ENCODE peak calls at places on chromosomes 7 and 10, in seven cellular contexts. D is retina; U is HCEC 1CT; M is activated CD4-positive, alpha-beta T cell treated with anti-CD3 and anti-CD28 coated beads, Interleukin-2, amount 50 U/mL, for 1 hour; F is naive thymus-derived CD4-positive, alpha-beta T cell; P is amniotic epithelial cell; G is GM13976. B is an unnamed sample.

GRCh38 chr7:39644170-39644569 is 20.8 kb downstream of the RALA start:
- DNase-seq in D (no peak), U (peak), M (no peak), F (no peak), P (peak), G (no peak), B (no peak)

GRCh38 chr10:89263091-89263490 is 11.5 kb upstream of the LIPA start:
- DNase-seq in D (no peak), U (no peak), M (no peak), F (no peak), P (no peak), G (no peak), B (no peak)

GRCh38 chr10:59181668-59182067 is 5.2 kb downstream of the PHYHIPL start:
- DNase-seq in D (peak), U (peak), M (no peak), F (no peak), P (peak), G (peak), B (no peak)

GRCh38 chr10:88200637-88201036 is 337.2 kb downstream of the PTEN start:
- DNase-seq in D (no peak), U (no peak), M (no peak), F (no peak), P (no peak), G (no peak), B (no peak)

GRCh38 chr10:114766470-114766869 is 55.1 kb upstream of the FHIP2A start:
- DNase-seq in D (no peak), U (no peak), M (no peak), F (no peak), P (peak), G (no peak), B (no peak)

GRCh38 chr10:108443636-108444035 is 1279.1 kb upstream of the SORCS1 start:
- DNase-seq in D (no peak), U (no peak), M (no peak), F (no peak), P (no peak), G (no peak), B (no peak)

GRCh38 chr7:79979437-79979836 is 155.2 kb upstream of the GNAI1 start:
- DNase-seq in D (no peak), U (peak), M (no peak), F (no peak), P (peak), G (no peak), B (no peak)

GRCh38 chr7:22202141-22202540 is 154.8 kb downstream of the RAPGEF5 start:
- DNase-seq in D (no peak), U (no peak), M (no peak), F (no peak), P (no peak), G (no peak), B (no peak)